ENCODE peak calls at places on chromosomes 4 and X, in six cellular contexts. G is iris pigment epithelial cell, A is A673, U is NCI-H345, Z is A549, J is OCI-LY7. Y is an unnamed sample.

GRCh38 chr4:122992111-122992510 is 69.7 kb upstream of the NUDT6 start:
- DNase-seq in G (peak), A (no peak), U (no peak), Z (no peak), J (no peak), Y (no peak)

GRCh38 chrX:123169247-123169901 is 14.7 kb upstream of the GRIA3 start:
- DNase-seq in G (no peak), A (no peak), U (no peak), Z (peak), J (no peak), Y (no peak)

GRCh38 chrX:55919367-55920221 is 202.0 kb downstream of the RRAGB start:
- DNase-seq in G (no peak), A (no peak), U (no peak), Z (no peak), J (peak), Y (no peak)

GRCh38 chr4:41748788-41749445 is 392 bp upstream of the PHOX2B start:
- DNase-seq in G (no peak), A (peak), U (no peak), Z (no peak), J (no peak), Y (no peak)

GRCh38 chrX:13330446-13330845 is 10.6 kb upstream of the ATXN3L start:
- DNase-seq in G (no peak), A (no peak), U (no peak), Z (no peak), J (no peak), Y (no peak)

GRCh38 chr4:78951862-78952472 is 12.7 kb upstream of the PAQR3 start:
- DNase-seq in G (peak), A (peak), U (peak), Z (peak), J (peak), Y (no peak)

GRCh38 chr4:181958435-181958834 is 284.8 kb upstream of the TENM3 start:
- DNase-seq in G (peak), A (no peak), U (no peak), Z (no peak), J (no peak), Y (no peak)

GRCh38 chr4:138951764-138952163 is 63.8 kb upstream of the NOCT start:
- DNase-seq in G (no peak), A (no peak), U (no peak), Z (no peak), J (no peak), Y (no peak)

GRCh38 chr4:61397174-61397573 is 197.0 kb downstream of the ADGRL3 start:
- DNase-seq in G (peak), A (no peak), U (no peak), Z (no peak), J (no peak), Y (no peak)

GRCh38 chrX:151754042-151754419 is 19.5 kb downstream of the CNGA2 start:
- DNase-seq in G (peak), A (peak), U (no peak), Z (peak), J (no peak), Y (no peak)

GRCh38 chr4:1758306-1759121 is 34.6 kb upstream of the FGFR3 start:
- DNase-seq in G (no peak), A (no peak), U (no peak), Z (no peak), J (no peak), Y (no peak)

GRCh38 chrX:130174937-130175336 is 3.2 kb downstream of the RAB33A start:
- DNase-seq in G (no peak), A (no peak), U (no peak), Z (no peak), J (no peak), Y (no peak)

GRCh38 chr4:110196871-110197420 is 1.5 kb downstream of the ELOVL6 start:
- DNase-seq in G (peak), A (no peak), U (peak), Z (peak), J (peak), Y (peak)

GRCh38 chr4:89661490-89661889 is 175.5 kb downstream of the SNCA start:
- DNase-seq in G (peak), A (no peak), U (no peak), Z (no peak), J (no peak), Y (no peak)

GRCh38 chr4:182724414-182724813 is 192.8 kb downstream of the DCTD start:
- DNase-seq in G (no peak), A (peak), U (no peak), Z (no peak), J (no peak), Y (no peak)

GRCh38 chrX:103635436-103635835 is 6.7 kb downstream of the TCEAL1 start:
- DNase-seq in G (no peak), A (no peak), U (no peak), Z (no peak), J (no peak), Y (no peak)

GRCh38 chrX:124209792-124210576 is 122.5 kb upstream of the TEX13D start:
- DNase-seq in G (no peak), A (peak), U (no peak), Z (no peak), J (no peak), Y (no peak)

GRCh38 chr4:5798447-5798846 is 87.4 kb downstream of the EVC start:
- DNase-seq in G (no peak), A (no peak), U (no peak), Z (no peak), J (no peak), Y (no peak)

GRCh38 chrX:129959493-129959832 is 23.0 kb upstream of the BCORL1 start:
- DNase-seq in G (peak), A (no peak), U (no peak), Z (no peak), J (no peak), Y (no peak)

GRCh38 chr4:127486248-127486647 is 146.5 kb upstream of the INTU start:
- DNase-seq in G (no peak), A (no peak), U (no peak), Z (no peak), J (no peak), Y (no peak)

GRCh38 chrX:91108761-91109160 is 325.9 kb upstream of the PABPC5 start:
- DNase-seq in G (no peak), A (no peak), U (peak), Z (no peak), J (no peak), Y (no peak)

GRCh38 chr4:101102114-101102752 is 245.1 kb downstream of the PPP3CA start:
- DNase-seq in G (peak), A (peak), U (no peak), Z (no peak), J (no peak), Y (peak)

GRCh38 chrX:104195013-104195412 is 28.8 kb downstream of the FAM199X start:
- DNase-seq in G (peak), A (no peak), U (no peak), Z (no peak), J (no peak), Y (no peak)

GRCh38 chrX:12798601-12799000 is 7.4 kb downstream of the PRPS2 start:
- DNase-seq in G (peak), A (no peak), U (no peak), Z (no peak), J (no peak), Y (no peak)

GRCh38 chr4:7393491-7394183 is 41.1 kb downstream of the PSAPL1 start:
- DNase-seq in G (no peak), A (no peak), U (no peak), Z (no peak), J (no peak), Y (peak)

GRCh38 chr4:31146366-31146765 is 426.2 kb downstream of the PCDH7 start:
- DNase-seq in G (no peak), A (no peak), U (no peak), Z (peak), J (no peak), Y (no peak)

GRCh38 chr4:101600287-101600686 is 190.2 kb upstream of the BANK1 start:
- DNase-seq in G (peak), A (no peak), U (no peak), Z (no peak), J (no peak), Y (no peak)

GRCh38 chr4:40316782-40317635 is 18.1 kb upstream of the CHRNA9 start:
- DNase-seq in G (peak), A (peak), U (no peak), Z (no peak), J (peak), Y (peak)

GRCh38 chr4:5921074-5921473 is 28.2 kb upstream of the CRMP1 start:
- DNase-seq in G (no peak), A (no peak), U (no peak), Z (no peak), J (no peak), Y (no peak)

GRCh38 chr4:165580379-165580905 is 201.6 kb downstream of the CPE start:
- DNase-seq in G (peak), A (peak), U (no peak), Z (no peak), J (no peak), Y (no peak)

GRCh38 chrX:21798677-21799219 is 40.7 kb upstream of the MBTPS2 start:
- DNase-seq in G (peak), A (no peak), U (peak), Z (peak), J (no peak), Y (no peak)

GRCh38 chrX:40644821-40645358 is 2.5 kb downstream of the CXorf38 start:
- DNase-seq in G (peak), A (peak), U (no peak), Z (no peak), J (peak), Y (peak)

GRCh38 chr4:15677507-15677988 is 4.1 kb upstream of the FAM200B start:
- DNase-seq in G (peak), A (peak), U (no peak), Z (no peak), J (no peak), Y (no peak)

Y was measured in coronary artery.